ENCODE peak calls at places on chromosomes 3 and 15, in four cellular contexts. V is A549, S is K562, E is HepG2. U is an unnamed sample.

GRCh38 chr15:60854858-60855568 is 374.1 kb downstream of the RORA start:
- DNase-seq in V (no peak), S (no peak), E (no peak), U (no peak)

GRCh38 chr3:58452176-58452575 is 18.5 kb upstream of the PDHB start:
- DNase-seq in V (no peak), S (no peak), E (peak; percentile 95), U (no peak)

GRCh38 chr3:26522919-26523318 is 99.7 kb upstream of the LRRC3B start:
- DNase-seq in V (no peak), S (no peak), E (no peak), U (no peak)

GRCh38 chr3:194075802-194076460 is 60.0 kb upstream of the HES1 start:
- DNase-seq in V (peak; percentile 36), S (no peak), E (peak; percentile 86), U (no peak)

GRCh38 chr15:75696303-75696657 is 16.4 kb downstream of the CSPG4 start:
- DNase-seq in V (no peak), S (no peak), E (no peak), U (peak; percentile 47)

GRCh38 chr3:108983051-108983450 is 29.4 kb upstream of the GUCA1C start:
- DNase-seq in V (no peak), S (no peak), E (no peak), U (no peak)

GRCh38 chr3:193132923-193133463 is 108.0 kb upstream of the PLAAT1 start:
- DNase-seq in V (no peak), S (no peak), E (no peak), U (no peak)

GRCh38 chr15:38651328-38652038 is 86.9 kb upstream of the RASGRP1 start:
- DNase-seq in V (no peak), S (no peak), E (no peak), U (no peak)

GRCh38 chr3:16359331-16359730 is 94.3 kb downstream of the OXNAD1 start:
- DNase-seq in V (no peak), S (no peak), E (no peak), U (peak; percentile 22)

GRCh38 chr3:119841808-119842471 is 60.0 kb downstream of the NR1I2 start:
- DNase-seq in V (no peak), S (no peak), E (no peak), U (no peak)

GRCh38 chr3:64360261-64360660 is 135.0 kb upstream of the PRICKLE2 start:
- DNase-seq in V (no peak), S (no peak), E (no peak), U (no peak)

GRCh38 chr3:184562875-184563568 is 1.4 kb downstream of the EPHB3 start:
- DNase-seq in V (no peak), S (no peak), E (no peak), U (no peak)

GRCh38 chr15:38213392-38213791 is 39.2 kb upstream of the SPRED1 start:
- DNase-seq in V (no peak), S (no peak), E (no peak), U (no peak)

GRCh38 chr3:184156522-184156955 is 1.4 kb downstream of the DVL3 start:
- DNase-seq in V (no peak), S (peak; percentile 44), E (peak; percentile 53), U (peak; percentile 42)

GRCh38 chr3:112043621-112044201 is 9.2 kb downstream of the TMPRSS7 start:
- DNase-seq in V (peak; percentile 73), S (peak; percentile 65), E (peak; percentile 62), U (peak; percentile 70)

GRCh38 chr3:15315003-15315402 is 17.4 kb downstream of the SH3BP5 start:
- DNase-seq in V (no peak), S (no peak), E (no peak), U (peak; percentile 53)

GRCh38 chr3:175646865-175647264 is 787.7 kb downstream of the NAALADL2 start:
- DNase-seq in V (no peak), S (no peak), E (no peak), U (no peak)

GRCh38 chr3:141373768-141374526 is 5.6 kb downstream of the ZBTB38 start:
- DNase-seq in V (peak; percentile 62), S (no peak), E (no peak), U (no peak)

GRCh38 chr15:77057072-77057471 is 13.8 kb downstream of the TSPAN3 start:
- DNase-seq in V (no peak), S (no peak), E (no peak), U (no peak)

GRCh38 chr3:126558336-126559071 is at the start of gene C3orf22:
- DNase-seq in V (no peak), S (no peak), E (no peak), U (no peak)

GRCh38 chr3:32226875-32227500 is 11.5 kb upstream of the CMTM8 start:
- DNase-seq in V (peak; percentile 23), S (no peak), E (no peak), U (no peak)

GRCh38 chr15:87478688-87479072 is 777.9 kb downstream of the NTRK3 start:
- DNase-seq in V (no peak), S (no peak), E (no peak), U (no peak)

GRCh38 chr15:87477056-87477455 is 779.5 kb downstream of the NTRK3 start:
- DNase-seq in V (no peak), S (no peak), E (no peak), U (no peak)

GRCh38 chr15:87483468-87483867 is 773.1 kb downstream of the NTRK3 start:
- DNase-seq in V (no peak), S (no peak), E (no peak), U (no peak)

GRCh38 chr15:87477759-87478687 is 778.5 kb downstream of the NTRK3 start:
- DNase-seq in V (peak; percentile 58), S (no peak), E (no peak), U (peak; percentile 18)
- TF ChIP-seq MYC in V (no peak), S (no peak), E (no peak), U (no peak)

GRCh38 chr3:115476472-115476871 is 146.8 kb upstream of the GAP43 start:
- DNase-seq in V (no peak), S (no peak), E (no peak), U (no peak)

GRCh38 chr3:115475178-115476041 is 147.9 kb upstream of the GAP43 start:
- DNase-seq in V (no peak), S (no peak), E (no peak), U (no peak)

DNA sequence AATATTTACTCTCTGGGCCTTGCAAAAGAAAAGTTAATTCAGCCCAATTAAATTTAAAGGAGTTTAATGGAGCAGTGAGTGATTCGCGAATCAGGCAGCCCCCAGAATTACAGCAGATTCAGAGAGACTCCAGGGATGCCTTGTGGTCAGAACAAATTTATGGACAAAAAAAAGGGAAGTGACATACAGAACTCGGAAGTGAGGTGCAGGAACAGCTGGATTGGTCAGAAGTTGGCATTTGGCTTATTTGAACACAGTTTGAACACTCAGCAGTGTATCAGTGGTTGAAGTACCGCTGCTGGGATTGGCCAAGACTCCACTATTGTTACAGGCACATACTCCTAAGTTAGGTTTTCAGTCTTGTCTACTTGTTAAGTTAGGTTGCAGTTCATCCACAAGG is 145.0 kb upstream of the GAP43 start:
- DNase-seq in V (no peak), S (no peak), E (no peak), U (peak; percentile 26)
- TF ChIP-seq MYC in V (no peak), S (no peak), E (no peak), U (no peak)

DNA sequence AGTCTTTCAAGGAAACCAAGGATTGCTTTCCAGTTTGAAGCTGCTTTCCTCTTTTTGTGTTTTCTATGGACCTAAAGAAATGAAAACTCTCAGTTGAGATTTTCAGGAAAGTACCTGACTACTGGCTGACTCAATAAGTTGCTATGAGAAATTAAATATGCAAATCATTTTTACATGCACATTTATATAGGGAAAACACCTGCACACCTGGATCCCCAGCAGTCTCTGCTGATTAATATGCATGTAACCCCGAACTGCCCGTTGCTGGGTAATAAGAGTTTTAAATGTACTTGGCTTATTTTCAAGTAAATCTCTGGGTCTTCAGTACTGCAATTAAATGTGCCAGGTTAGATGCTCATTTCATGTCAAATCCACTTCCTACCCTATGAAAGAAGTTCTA is 77.2 kb downstream of the KBTBD8 start:
- DNase-seq in V (no peak), S (no peak), E (no peak), U (no peak)
- TF ChIP-seq MYC in V (no peak), S (no peak), E (no peak), U (no peak)

GRCh38 chr3:179036626-179037300 is 34.8 kb downstream of the ZMAT3 start:
- DNase-seq in V (no peak), S (no peak), E (no peak), U (no peak)

GRCh38 chr3:179036226-179036625 is 35.4 kb downstream of the ZMAT3 start:
- DNase-seq in V (no peak), S (peak; percentile 23), E (no peak), U (no peak)

GRCh38 chr3:179038216-179038898 is 33.3 kb downstream of the ZMAT3 start:
- DNase-seq in V (no peak), S (no peak), E (no peak), U (no peak)

GRCh38 chr3:179035232-179035631 is 36.4 kb downstream of the ZMAT3 start:
- DNase-seq in V (no peak), S (no peak), E (no peak), U (no peak)

DNA sequence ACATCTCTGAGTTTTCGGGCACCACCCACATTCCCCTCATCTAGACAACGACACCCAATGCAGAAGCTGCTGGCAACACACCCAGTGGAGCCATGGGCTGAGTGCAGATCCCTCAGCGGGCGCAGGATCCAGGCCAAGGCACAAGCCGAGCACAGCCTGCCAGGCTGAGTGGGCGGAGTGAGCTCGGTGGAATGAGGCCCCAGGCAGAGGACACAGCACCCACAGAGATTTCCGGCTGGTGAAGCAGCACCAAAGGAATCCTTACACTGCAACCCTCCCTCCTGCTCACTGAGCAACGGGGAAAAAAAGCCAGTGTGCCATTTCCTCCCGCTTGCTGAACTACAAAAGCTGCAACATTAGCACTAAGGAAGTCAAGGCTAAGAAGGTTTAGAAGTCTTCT is 34.2 kb downstream of the ZMAT3 start:
- DNase-seq in V (no peak), S (no peak), E (no peak), U (no peak)
- TF ChIP-seq MYC in V (no peak), S (no peak), E (no peak), U (no peak)

GRCh38 chr3:142987707-142988106 is 13.7 kb upstream of the U2SURP start:
- DNase-seq in V (no peak), S (no peak), E (no peak), U (no peak)
- TF ChIP-seq MYC in V (no peak), S (no peak), E (no peak), U (no peak)

GRCh38 chr3:49844464-49845183 is 11.7 kb downstream of the TRAIP start:
- DNase-seq in V (no peak), S (no peak), E (peak; percentile 89), U (no peak)
- TF ChIP-seq MYC in V (no peak), S (no peak), E (peak; percentile 81), U (no peak)

GRCh38 chr15:62821384-62822131 is 221.0 kb upstream of the TPM1 start:
- DNase-seq in V (peak; percentile 38), S (no peak), E (peak; percentile 86), U (no peak)
- TF ChIP-seq MYC in V (no peak), S (no peak), E (no peak), U (no peak)

U was measured in NB4.